ENCODE peak calls at places on chromosomes 3 and 15, in six cellular contexts. One of them, this sample, is unnamed.

GRCh38 chr3:130539005-130539404 is 22.0 kb downstream of the COL6A6 start:
- DNase-seq in IMR-90: peak
- DNase-seq in H1: peak
- DNase-seq in mesenchymal stem cell: peak
- DNase-seq in neuronal stem cell: peak
- DNase-seq in mesendoderm: peak
- DNase-seq in this sample: peak

GRCh38 chr3:126036056-126036549 is 47.8 kb downstream of the SLC41A3 start:
- DNase-seq in IMR-90: no peak
- DNase-seq in H1: no peak
- DNase-seq in mesenchymal stem cell: no peak
- DNase-seq in neuronal stem cell: no peak
- DNase-seq in mesendoderm: no peak
- DNase-seq in this sample: no peak

GRCh38 chr3:159513867-159514380 is 474.7 kb upstream of the IL12A start:
- DNase-seq in IMR-90: no peak
- DNase-seq in H1: no peak
- DNase-seq in mesenchymal stem cell: no peak
- DNase-seq in neuronal stem cell: no peak
- DNase-seq in mesendoderm: no peak
- DNase-seq in this sample: no peak

GRCh38 chr3:37667359-37667758 is 194.3 kb upstream of the CTDSPL start:
- DNase-seq in IMR-90: no peak
- DNase-seq in H1: no peak
- DNase-seq in mesenchymal stem cell: no peak
- DNase-seq in neuronal stem cell: no peak
- DNase-seq in mesendoderm: no peak
- DNase-seq in this sample: no peak

GRCh38 chr3:5568451-5568850 is 380.9 kb downstream of the EDEM1 start:
- DNase-seq in IMR-90: no peak
- DNase-seq in H1: no peak
- DNase-seq in mesenchymal stem cell: no peak
- DNase-seq in neuronal stem cell: no peak
- DNase-seq in mesendoderm: peak
- DNase-seq in this sample: peak

GRCh38 chr3:113275876-113276580 is 64.7 kb downstream of the BOC start:
- DNase-seq in IMR-90: peak
- DNase-seq in H1: no peak
- DNase-seq in mesenchymal stem cell: no peak
- DNase-seq in neuronal stem cell: peak
- DNase-seq in mesendoderm: peak
- DNase-seq in this sample: peak

GRCh38 chr3:64856953-64857516 is 169.2 kb upstream of the ADAMTS9 start:
- DNase-seq in IMR-90: no peak
- DNase-seq in H1: no peak
- DNase-seq in mesenchymal stem cell: no peak
- DNase-seq in neuronal stem cell: no peak
- DNase-seq in mesendoderm: no peak
- DNase-seq in this sample: no peak

GRCh38 chr15:70084461-70084860 is 13.3 kb downstream of the TLE3 start:
- DNase-seq in IMR-90: no peak
- DNase-seq in H1: no peak
- DNase-seq in mesenchymal stem cell: no peak
- DNase-seq in neuronal stem cell: no peak
- DNase-seq in mesendoderm: no peak
- DNase-seq in this sample: no peak

GRCh38 chr3:61986473-61986872 is 386.9 kb downstream of the FEZF2 start:
- DNase-seq in IMR-90: no peak
- DNase-seq in H1: no peak
- DNase-seq in mesenchymal stem cell: no peak
- DNase-seq in neuronal stem cell: no peak
- DNase-seq in mesendoderm: no peak
- DNase-seq in this sample: no peak

GRCh38 chr3:9408546-9408945 is 11.1 kb downstream of the SETD5 start:
- DNase-seq in IMR-90: no peak
- DNase-seq in H1: no peak
- DNase-seq in mesenchymal stem cell: no peak
- DNase-seq in neuronal stem cell: no peak
- DNase-seq in mesendoderm: no peak
- DNase-seq in this sample: no peak

DNA sequence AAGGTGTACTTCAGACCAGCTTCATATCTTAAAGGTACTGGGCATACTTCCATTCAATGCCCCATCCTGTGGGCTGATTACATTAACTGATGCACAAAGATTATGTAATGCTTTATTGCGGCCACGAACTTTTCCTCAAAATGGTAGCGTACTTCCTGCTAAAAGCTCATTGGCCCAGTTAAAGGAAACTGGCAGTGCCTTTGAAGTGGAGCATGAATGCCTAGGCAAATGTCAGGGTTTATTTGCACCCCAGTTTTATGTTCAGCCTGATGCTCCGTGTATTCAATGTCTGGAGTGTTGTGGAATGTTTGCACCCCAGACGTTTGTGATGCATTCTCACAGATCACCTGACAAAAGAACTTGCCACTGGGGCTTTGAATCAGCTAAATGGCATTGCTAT is 3.4 kb downstream of the SKIL start:
- DNase-seq in IMR-90: peak
- DNase-seq in H1: no peak
- DNase-seq in mesenchymal stem cell: no peak
- DNase-seq in neuronal stem cell: no peak
- DNase-seq in mesendoderm: peak
- DNase-seq in this sample: no peak
- H3K18ac ChIP-seq in IMR-90: no peak
- H3K18ac ChIP-seq in H1: no peak
- H3K18ac ChIP-seq in mesenchymal stem cell: no peak
- H3K18ac ChIP-seq in neuronal stem cell: no peak
- H3K18ac ChIP-seq in mesendoderm: no peak
- H3K18ac ChIP-seq in this sample: no peak

GRCh38 chr15:27234593-27234992 is 263.6 kb downstream of the GABRG3 start:
- DNase-seq in IMR-90: no peak
- DNase-seq in H1: no peak
- DNase-seq in mesenchymal stem cell: no peak
- DNase-seq in neuronal stem cell: no peak
- DNase-seq in mesendoderm: no peak
- DNase-seq in this sample: no peak
- H2AK5ac ChIP-seq in IMR-90: no peak
- H2AK5ac ChIP-seq in H1: no peak
- H2AK5ac ChIP-seq in mesenchymal stem cell: no peak
- H2AK5ac ChIP-seq in neuronal stem cell: no peak
- H2AK5ac ChIP-seq in mesendoderm: no peak
- H2AK5ac ChIP-seq in this sample: no peak

GRCh38 chr3:196202516-196202970 is 8.7 kb downstream of the ZDHHC19 start:
- DNase-seq in IMR-90: peak
- DNase-seq in H1: no peak
- DNase-seq in mesenchymal stem cell: peak
- DNase-seq in neuronal stem cell: no peak
- DNase-seq in mesendoderm: no peak
- DNase-seq in this sample: no peak
- H2BK15ac ChIP-seq in IMR-90: no peak
- H2BK15ac ChIP-seq in H1: no peak
- H2BK15ac ChIP-seq in mesenchymal stem cell: no peak
- H2BK15ac ChIP-seq in neuronal stem cell: no peak
- H2BK15ac ChIP-seq in mesendoderm: no peak
- H2BK15ac ChIP-seq in this sample: no peak

DNA sequence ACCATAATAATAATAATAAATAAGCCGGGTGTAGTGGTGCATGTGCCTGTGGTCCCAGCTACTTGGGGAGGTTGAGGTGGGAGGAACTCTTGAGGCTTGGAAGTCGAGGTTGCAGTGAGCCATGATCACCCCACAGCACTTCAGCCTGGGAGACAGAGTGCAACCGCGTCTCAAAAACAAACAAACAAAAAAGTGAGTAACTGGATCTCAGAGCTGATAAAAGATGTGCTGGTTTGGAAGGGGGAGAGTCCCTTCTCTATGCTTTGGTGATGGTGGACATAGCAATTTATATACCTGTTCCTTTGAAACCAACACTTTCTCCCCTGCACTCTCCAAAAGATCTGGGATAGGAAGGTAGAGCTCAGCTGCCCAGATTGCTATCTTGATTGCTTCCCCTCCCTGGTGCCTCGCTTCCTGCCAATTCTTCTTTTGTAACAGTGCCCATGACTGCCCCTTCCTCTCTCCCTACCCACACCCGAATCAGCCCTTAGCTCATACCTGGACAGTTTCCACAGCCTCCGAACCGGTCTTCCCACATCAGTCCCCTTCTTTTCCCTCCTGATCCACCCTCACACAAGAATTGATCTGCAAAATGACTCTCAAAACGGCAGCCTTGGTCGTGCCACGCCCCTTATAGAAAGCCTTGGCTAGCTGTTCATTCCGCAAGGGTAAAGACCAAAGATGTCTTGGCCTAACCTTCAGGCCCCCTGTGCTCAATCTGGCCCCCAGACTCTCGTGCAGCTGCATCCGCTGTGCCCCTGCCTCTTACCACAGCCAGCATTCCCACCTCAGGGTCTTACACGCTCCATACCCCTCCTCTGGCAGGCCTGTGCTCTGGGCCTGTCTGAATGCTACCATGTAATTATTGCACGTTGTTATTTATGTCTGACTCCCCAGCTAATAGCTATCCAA is 54.9 kb upstream of the UBE2E1 start:
- DNase-seq in IMR-90: no peak
- DNase-seq in H1: no peak
- DNase-seq in mesenchymal stem cell: peak
- DNase-seq in neuronal stem cell: no peak
- DNase-seq in mesendoderm: no peak
- DNase-seq in this sample: no peak
- H3K18ac ChIP-seq in IMR-90: no peak
- H3K18ac ChIP-seq in H1: peak
- H3K18ac ChIP-seq in mesenchymal stem cell: peak
- H3K18ac ChIP-seq in neuronal stem cell: peak
- H3K18ac ChIP-seq in mesendoderm: peak
- H3K18ac ChIP-seq in this sample: no peak

DNA sequence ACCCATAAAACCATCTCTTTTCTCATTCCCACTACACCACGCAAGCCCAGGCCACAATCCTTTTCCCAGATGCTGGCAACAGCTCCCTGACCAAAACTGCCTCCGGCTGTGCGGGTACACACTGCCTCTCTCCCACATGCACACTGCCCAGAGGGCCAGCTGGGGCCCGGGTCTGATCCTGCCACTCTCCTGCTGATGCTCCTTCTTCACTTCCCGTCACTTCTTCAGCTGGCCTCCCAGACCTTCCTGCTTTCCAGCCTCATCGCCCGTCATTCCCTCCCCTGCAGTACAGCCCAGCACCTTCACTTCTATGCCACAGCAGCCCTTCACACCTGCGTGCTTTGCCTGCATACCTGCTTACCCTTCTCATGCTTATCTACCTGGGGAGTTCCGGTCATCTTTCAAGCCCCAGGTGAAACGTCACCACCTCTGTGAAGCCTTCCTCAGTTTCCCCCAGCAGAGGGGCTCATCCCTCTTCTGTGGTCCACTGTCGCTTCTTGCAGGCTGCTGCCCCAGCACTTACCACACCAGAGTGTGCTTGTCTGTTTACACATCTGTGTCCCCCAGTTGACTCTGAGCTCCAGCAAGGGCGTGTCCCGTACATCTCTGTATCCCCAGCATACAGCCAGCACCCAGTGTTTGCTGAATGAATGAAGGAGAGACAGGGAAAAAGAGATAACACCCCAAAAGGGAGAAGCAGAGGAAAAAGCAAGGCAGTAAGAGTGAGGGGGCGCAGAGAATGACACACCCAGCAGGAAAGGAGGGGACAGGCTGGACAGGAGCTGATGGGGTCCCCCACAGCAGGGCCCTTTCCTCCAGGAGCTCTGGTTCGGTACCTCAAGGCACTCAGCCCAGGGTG is 22.2 kb downstream of the GRAMD2A start:
- DNase-seq in IMR-90: no peak
- DNase-seq in H1: no peak
- DNase-seq in mesenchymal stem cell: no peak
- DNase-seq in neuronal stem cell: no peak
- DNase-seq in mesendoderm: no peak
- DNase-seq in this sample: no peak
- H2AK5ac ChIP-seq in IMR-90: no peak
- H2AK5ac ChIP-seq in H1: no peak
- H2AK5ac ChIP-seq in mesenchymal stem cell: no peak
- H2AK5ac ChIP-seq in neuronal stem cell: peak
- H2AK5ac ChIP-seq in mesendoderm: no peak
- H2AK5ac ChIP-seq in this sample: no peak

DNA sequence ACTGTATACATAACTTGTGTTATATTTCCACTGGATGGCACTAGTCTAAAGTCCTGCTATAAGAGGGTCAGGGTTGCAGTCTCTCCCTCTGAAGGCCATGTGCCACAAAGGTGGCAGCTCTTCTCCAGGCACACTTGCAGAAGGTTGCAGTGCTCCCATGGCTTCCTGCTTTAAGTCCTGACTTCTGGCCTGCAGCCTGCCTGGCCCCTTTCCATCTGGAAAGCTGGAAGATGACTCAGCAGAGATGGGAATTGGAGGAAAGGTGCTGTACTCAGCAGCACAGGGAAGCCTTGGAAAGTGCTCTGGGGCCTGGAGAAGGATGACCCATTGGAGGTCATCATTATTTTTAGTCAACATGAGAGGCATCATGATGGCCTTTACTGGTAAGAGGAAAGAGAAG is 40.9 kb upstream of the MRPL3 start:
- DNase-seq in IMR-90: peak
- DNase-seq in H1: no peak
- DNase-seq in mesenchymal stem cell: peak
- DNase-seq in neuronal stem cell: no peak
- DNase-seq in mesendoderm: peak
- DNase-seq in this sample: peak
- H2BK15ac ChIP-seq in IMR-90: no peak
- H2BK15ac ChIP-seq in H1: no peak
- H2BK15ac ChIP-seq in mesenchymal stem cell: no peak
- H2BK15ac ChIP-seq in neuronal stem cell: no peak
- H2BK15ac ChIP-seq in mesendoderm: no peak
- H2BK15ac ChIP-seq in this sample: no peak

DNA sequence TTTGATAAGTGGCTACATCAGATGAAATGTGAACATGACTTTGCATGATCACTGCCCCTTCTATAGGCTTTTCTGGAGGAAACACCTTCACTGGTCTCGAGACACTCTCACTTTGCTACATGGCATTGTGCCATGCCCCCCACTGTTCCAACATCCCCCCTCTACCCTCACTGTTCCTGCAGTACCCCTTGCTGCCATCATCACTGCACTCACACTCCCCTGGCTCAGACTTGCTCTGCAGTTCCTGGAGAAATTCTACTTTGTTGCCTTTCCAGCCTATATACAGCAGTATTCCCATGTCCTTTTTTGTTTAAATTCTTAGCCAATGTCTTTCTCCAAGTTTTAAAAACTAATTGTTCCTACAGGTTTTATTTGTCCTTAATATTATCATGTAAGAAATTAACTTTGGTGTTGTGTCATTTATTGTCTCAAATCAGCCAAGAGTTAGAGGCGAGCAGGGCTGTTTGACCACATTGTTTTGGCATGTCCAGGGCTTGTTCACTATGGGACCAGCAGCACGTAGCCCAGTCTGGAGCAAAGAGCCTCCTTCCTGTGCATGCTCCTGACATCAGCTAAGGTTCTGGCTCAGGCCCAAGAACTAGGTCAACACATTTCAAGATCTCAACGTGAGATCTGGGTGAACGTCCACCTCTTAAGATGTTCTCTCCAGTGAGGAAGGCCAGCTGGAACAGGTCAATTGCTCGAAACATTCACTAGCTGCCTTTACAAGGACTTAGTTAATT is 246.4 kb downstream of the SLC9A9 start:
- DNase-seq in IMR-90: peak
- DNase-seq in H1: no peak
- DNase-seq in mesenchymal stem cell: peak
- DNase-seq in neuronal stem cell: no peak
- DNase-seq in mesendoderm: no peak
- DNase-seq in this sample: peak
- H3K18ac ChIP-seq in IMR-90: peak
- H3K18ac ChIP-seq in H1: peak
- H3K18ac ChIP-seq in mesenchymal stem cell: peak
- H3K18ac ChIP-seq in neuronal stem cell: no peak
- H3K18ac ChIP-seq in mesendoderm: no peak
- H3K18ac ChIP-seq in this sample: no peak

This sample was measured in H9.